ENCODE peak calls at places on chromosomes 3 and 15, in six cellular contexts. V is NB4, J is A549, U is SK-N-SH, O is HCT116, Y is GM12878. I is an unnamed sample.

GRCh38 chr3:195790891-195791290 is 20.8 kb downstream of the MUC4 start:
- DNase-seq in O (no peak), U (no peak), J (no peak), V (no peak), Y (peak), I (no peak)

GRCh38 chr15:91824256-91824655 is 29.3 kb upstream of the SLCO3A1 start:
- DNase-seq in U (no peak), Y (no peak), J (no peak), O (no peak), V (no peak), I (no peak)

GRCh38 chr15:90106522-90107117 is 4.4 kb upstream of the IDH2 start:
- DNase-seq in U (peak), J (peak), O (no peak), V (peak), Y (no peak), I (no peak)

GRCh38 chr3:196965112-196965803 is 3.4 kb downstream of the PIGZ start:
- DNase-seq in U (no peak), Y (no peak), O (no peak), J (no peak), V (no peak), I (no peak)

GRCh38 chr3:104886220-104886995 is 480.3 kb upstream of the ALCAM start:
- DNase-seq in O (no peak), Y (no peak), J (no peak), U (no peak), V (peak), I (no peak)

GRCh38 chr3:61809879-61810278 is 248.5 kb downstream of the PTPRG start:
- DNase-seq in Y (no peak), U (no peak), O (no peak), V (no peak), J (no peak), I (no peak)

GRCh38 chr3:107555359-107555758 is 32.6 kb downstream of the BBX start:
- DNase-seq in V (no peak), U (no peak), Y (no peak), O (no peak), J (no peak), I (no peak)

GRCh38 chr3:195873971-195874370 is 34.4 kb downstream of the TNK2 start:
- DNase-seq in V (no peak), O (no peak), Y (no peak), J (no peak), U (no peak), I (no peak)

GRCh38 chr3:106750092-106750491 is 627.1 kb upstream of the CCDC54 start:
- DNase-seq in J (no peak), Y (no peak), U (no peak), O (no peak), V (no peak), I (no peak)

GRCh38 chr15:51793521-51793920 is 35.9 kb upstream of the TMOD3 start:
- DNase-seq in V (no peak), J (no peak), O (no peak), Y (no peak), U (no peak), I (no peak)

GRCh38 chr3:13192471-13193213 is 119.4 kb upstream of the IQSEC1 start:
- DNase-seq in U (peak), Y (no peak), J (peak), V (peak), O (no peak), I (peak)

GRCh38 chr3:39387411-39387975 is 4.3 kb downstream of the SLC25A38 start:
- DNase-seq in Y (no peak), O (no peak), U (no peak), V (no peak), J (no peak), I (no peak)

GRCh38 chr15:82128401-82129143 is 82.8 kb upstream of the MEX3B start:
- DNase-seq in V (peak), Y (no peak), U (no peak), J (no peak), O (no peak), I (no peak)

GRCh38 chr3:13016083-13016725 is 57.0 kb downstream of the IQSEC1 start:
- DNase-seq in V (peak), J (no peak), Y (peak), O (no peak), U (no peak), I (no peak)

GRCh38 chr3:52441772-52442332 is 3.1 kb downstream of the SEMA3G start:
- DNase-seq in V (no peak), J (no peak), O (no peak), U (no peak), Y (no peak), I (no peak)

GRCh38 chr3:178001670-178002101 is 534.5 kb upstream of the KCNMB2 start:
- DNase-seq in U (no peak), Y (no peak), O (no peak), V (peak), J (no peak), I (no peak)

GRCh38 chr3:71054312-71054711 is 529.2 kb downstream of the FOXP1 start:
- DNase-seq in O (no peak), U (no peak), Y (no peak), J (no peak), V (no peak), I (no peak)

GRCh38 chr3:114571363-114571762 is 277.5 kb downstream of the TIGIT start:
- DNase-seq in O (no peak), J (no peak), U (no peak), V (no peak), Y (no peak), I (no peak)

GRCh38 chr3:8529738-8530525 is 28.3 kb downstream of the LMCD1 start:
- DNase-seq in O (no peak), V (peak), U (no peak), Y (no peak), J (peak), I (no peak)

GRCh38 chr15:69591905-69592508 is 139.4 kb downstream of the RPLP1 start:
- DNase-seq in V (no peak), J (peak), U (no peak), O (no peak), Y (no peak), I (no peak)

GRCh38 chr3:106740116-106740515 is 637.1 kb upstream of the CCDC54 start:
- DNase-seq in V (peak), O (no peak), J (no peak), U (no peak), Y (no peak), I (no peak)

GRCh38 chr15:52217186-52217585 is 26.0 kb upstream of the GNB5 start:
- DNase-seq in U (no peak), O (no peak), J (peak), Y (no peak), V (peak), I (peak)

GRCh38 chr3:94429517-94429916 is 366.7 kb downstream of the NSUN3 start:
- DNase-seq in U (no peak), V (no peak), O (no peak), Y (no peak), J (no peak), I (no peak)

GRCh38 chr3:17645074-17645698 is 97.2 kb downstream of the TBC1D5 start:
- DNase-seq in O (peak), J (peak), Y (no peak), V (peak), U (peak), I (no peak)

GRCh38 chr3:65030847-65031463 is 343.2 kb upstream of the ADAMTS9 start:
- DNase-seq in O (no peak), U (no peak), J (peak), V (peak), Y (no peak), I (no peak)

GRCh38 chr15:41396111-41396510 is 6.2 kb downstream of the NDUFAF1 start:
- DNase-seq in J (no peak), V (no peak), U (no peak), O (no peak), Y (no peak), I (no peak)

DNA sequence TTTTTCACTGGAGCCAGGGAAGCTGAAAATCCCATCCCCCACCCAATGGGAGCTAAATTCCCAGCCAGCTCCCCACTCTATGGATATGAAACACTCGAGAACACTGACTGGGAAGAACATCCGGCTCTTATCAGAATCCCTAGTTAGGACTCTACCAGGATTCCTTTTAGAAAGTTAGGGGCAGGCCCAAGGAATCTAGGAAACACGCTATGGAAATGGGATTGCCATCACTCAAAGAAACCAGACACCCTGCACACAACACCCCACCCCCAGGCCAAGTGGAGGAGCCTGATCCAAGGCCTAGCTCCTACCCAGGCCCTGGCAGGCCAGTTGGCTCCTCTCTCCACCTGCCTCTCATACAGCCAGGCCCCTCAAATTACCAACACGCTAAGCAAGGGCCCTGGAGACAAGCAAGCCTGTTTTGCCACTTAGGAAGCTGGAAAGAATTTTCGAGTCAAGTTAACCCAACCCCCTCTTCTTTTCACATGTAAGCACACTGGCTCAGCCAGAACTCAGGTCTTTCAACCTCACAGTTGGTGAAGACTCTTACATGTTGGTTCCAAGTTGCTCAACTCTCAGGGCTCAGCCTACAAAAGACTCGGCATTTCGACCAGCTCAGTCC is 75.5 kb downstream of the RBPMS2 start:
- DNase-seq in V (no peak), U (peak), J (no peak), Y (no peak), O (no peak), I (peak)
- TF ChIP-seq MAX in V (no peak), U (no peak), J (no peak), Y (no peak), O (no peak), I (peak)

DNA sequence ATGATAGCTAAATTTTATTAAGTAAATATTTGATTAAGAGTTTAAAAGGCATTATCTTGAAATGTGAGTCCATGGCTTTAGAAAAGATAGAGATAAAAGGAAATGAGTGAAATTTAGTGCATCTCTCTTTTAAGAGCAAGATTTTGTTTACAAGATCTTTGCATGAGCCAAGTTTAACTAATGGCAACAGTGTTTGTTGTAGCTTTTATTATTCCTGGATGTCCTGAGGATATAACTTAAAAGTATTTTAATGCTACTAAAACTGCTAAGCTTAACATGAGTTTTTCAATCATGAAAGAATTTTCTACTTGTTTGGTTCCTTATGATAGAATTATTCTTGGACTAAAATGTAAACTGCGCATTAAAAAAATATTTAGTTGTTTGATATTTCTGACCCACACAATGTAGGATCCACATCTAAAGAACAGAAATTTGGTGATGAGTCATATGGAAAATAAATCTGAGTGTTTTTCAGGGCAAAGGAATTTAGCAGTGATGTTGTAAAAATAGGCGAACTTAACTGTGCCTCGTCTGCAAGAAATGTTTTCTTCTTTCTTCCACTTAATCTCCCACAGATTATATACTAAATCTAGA is 70.8 kb downstream of the RAP2B start:
- DNase-seq in O (no peak), U (no peak), J (no peak), Y (no peak), V (no peak), I (no peak)
- TF ChIP-seq MAX in O (no peak), U (no peak), J (no peak), Y (no peak), V (no peak), I (no peak)

GRCh38 chr3:191316876-191317603 is 12.2 kb upstream of the CCDC50 start:
- DNase-seq in O (no peak), Y (no peak), V (no peak), J (no peak), U (no peak), I (no peak)
- TF ChIP-seq MAX in O (no peak), Y (no peak), V (no peak), J (no peak), U (no peak), I (no peak)

GRCh38 chr3:136624894-136625815 is 127.0 kb downstream of the STAG1 start:
- DNase-seq in V (no peak), U (no peak), Y (peak), O (peak), J (peak), I (no peak)

GRCh38 chr3:136617123-136617700 is 135.0 kb downstream of the STAG1 start:
- DNase-seq in U (no peak), V (peak), O (no peak), J (no peak), Y (no peak), I (no peak)

GRCh38 chr3:136624381-136624780 is 127.8 kb downstream of the STAG1 start:
- DNase-seq in O (no peak), J (no peak), V (peak), U (no peak), Y (no peak), I (no peak)

GRCh38 chr3:136626448-136626847 is 125.7 kb downstream of the STAG1 start:
- DNase-seq in U (no peak), V (no peak), J (no peak), O (no peak), Y (no peak), I (no peak)

GRCh38 chr3:136621628-136622027 is 130.6 kb downstream of the STAG1 start:
- DNase-seq in Y (no peak), V (peak), J (no peak), U (no peak), O (no peak), I (no peak)
- TF ChIP-seq MAX in Y (no peak), V (no peak), J (no peak), U (no peak), O (no peak), I (no peak)

DNA sequence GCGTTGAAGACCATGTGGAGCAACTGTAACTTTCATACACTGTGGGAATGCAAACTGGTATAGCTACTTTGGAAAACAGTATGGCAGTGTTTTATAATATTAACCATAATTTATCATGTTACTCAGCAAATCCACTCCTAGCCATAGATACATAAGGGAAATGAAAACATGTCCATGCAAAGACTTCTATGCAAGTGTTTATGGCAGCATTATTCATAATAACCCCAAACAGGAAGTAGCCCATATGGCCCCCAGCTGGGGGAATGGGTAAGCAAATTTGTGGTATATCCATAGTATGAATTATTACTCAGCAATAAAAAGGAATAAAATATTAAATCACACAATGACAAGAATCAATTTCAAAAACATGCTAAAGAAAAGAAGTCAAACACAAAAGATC is 23.0 kb upstream of the GATA2 start:
- DNase-seq in V (peak), J (no peak), Y (no peak), U (no peak), O (no peak), I (no peak)
- TF ChIP-seq MAX in V (no peak), J (no peak), Y (no peak), U (no peak), O (no peak), I (no peak)

DNA sequence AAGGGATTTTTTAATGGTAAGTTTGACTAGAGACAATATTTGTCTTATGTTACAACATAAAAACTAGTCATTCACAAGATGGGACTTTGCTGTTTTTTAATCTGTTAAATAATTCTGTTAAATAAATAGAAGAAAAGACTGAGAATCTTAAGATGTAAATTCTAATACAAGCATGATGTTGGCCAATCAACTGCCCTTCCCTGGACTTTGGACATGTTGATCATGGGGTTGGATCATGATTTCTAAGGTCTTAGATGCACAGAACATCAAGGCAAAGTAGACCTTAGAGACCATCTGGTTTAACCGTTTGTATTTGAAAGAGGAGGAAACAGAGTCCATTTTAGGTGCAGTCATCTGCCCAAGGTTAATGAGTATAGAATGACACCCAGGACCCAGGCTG is 10.9 kb downstream of the MASP1 start:
- DNase-seq in J (no peak), U (no peak), V (no peak), Y (no peak), O (no peak), I (no peak)
- TF ChIP-seq MAX in J (no peak), U (no peak), V (no peak), Y (no peak), O (no peak), I (no peak)

I was measured in WTC11.